ENCODE peak calls at places on chromosomes 13 and 19, in eight cellular contexts. Z is fibroblast of mammary gland, O is AG09309, H is retinal pigment epithelial cell, V is mucosa of descending colon, U is AG10803, S is fibroblast of pulmonary artery, D is glutamatergic neuron. W is an unnamed sample.

GRCh38 chr13:57633141-57633949 is 1.8 kb downstream of the PCDH17 start:
- DNase-seq in O (no peak), S (peak; percentile 10), H (no peak), D (peak; percentile 90), Z (no peak), V (peak; percentile 44), U (no peak), W (no peak)

GRCh38 chr13:111245781-111246384 is 74.6 kb upstream of the TEX29 start:
- DNase-seq in V (no peak), S (peak; percentile 16), U (peak; percentile 92), D (no peak), O (peak; percentile 63), H (no peak), Z (peak; percentile 40), W (no peak)

GRCh38 chr13:63855457-63856118 is 2439.9 kb upstream of the PCDH20 start:
- DNase-seq in H (no peak), Z (no peak), S (no peak), U (no peak), D (no peak), O (no peak), V (no peak), W (no peak)

GRCh38 chr13:28181413-28181812 is 43.1 kb downstream of the PAN3 start:
- DNase-seq in O (peak; percentile 8), U (peak; percentile 35), D (no peak), Z (peak; percentile 74), V (no peak), S (peak; percentile 40), H (no peak), W (no peak)

GRCh38 chr13:50123515-50123861 is 108.2 kb downstream of the KCNRG start:
- DNase-seq in V (no peak), U (no peak), D (no peak), Z (no peak), H (no peak), S (no peak), O (no peak), W (no peak)

GRCh38 chr13:79393564-79394249 is 12.3 kb downstream of the RBM26 start:
- DNase-seq in U (no peak), S (no peak), H (no peak), Z (no peak), O (no peak), D (no peak), V (no peak), W (no peak)

GRCh38 chr13:78576266-78576665 is 27.1 kb downstream of the POU4F1 start:
- DNase-seq in S (no peak), Z (no peak), V (no peak), O (no peak), H (no peak), U (no peak), D (no peak), W (no peak)

GRCh38 chr19:4375620-4376228 is 24.6 kb downstream of the SH3GL1 start:
- DNase-seq in D (no peak), Z (peak; percentile 84), V (no peak), O (peak; percentile 49), S (peak; percentile 80), U (peak; percentile 68), H (no peak), W (peak; percentile 56)

GRCh38 chr19:5894704-5895349 is 8.8 kb downstream of the NDUFA11 start:
- DNase-seq in S (no peak), V (no peak), U (no peak), Z (no peak), D (no peak), O (no peak), H (no peak), W (no peak)

GRCh38 chr13:102878491-102878890 is 32.7 kb downstream of the ERCC5 start:
- DNase-seq in U (peak; percentile 76), S (peak; percentile 87), H (peak; percentile 6), Z (peak; percentile 56), V (no peak), D (no peak), O (no peak), W (no peak)

GRCh38 chr13:43057653-43058317 is 34.4 kb downstream of the DNAJC15 start:
- DNase-seq in S (peak; percentile 33), Z (no peak), H (no peak), V (no peak), U (no peak), O (peak; percentile 11), D (no peak), W (peak; percentile 9)

GRCh38 chr19:12996542-12997094 is 1.3 kb downstream of the NFIX start:
- DNase-seq in U (peak; percentile 45), O (no peak), Z (no peak), H (no peak), D (peak; percentile 47), V (peak; percentile 63), S (peak; percentile 49), W (no peak)

GRCh38 chr19:39435499-39436349 is at the start of gene RPS16:
- DNase-seq in H (peak; percentile 86), V (peak; percentile 100), U (peak; percentile 97), Z (peak; percentile 95), D (peak; percentile 99), O (peak; percentile 84), S (peak; percentile 98), W (peak; percentile 85)

DNA sequence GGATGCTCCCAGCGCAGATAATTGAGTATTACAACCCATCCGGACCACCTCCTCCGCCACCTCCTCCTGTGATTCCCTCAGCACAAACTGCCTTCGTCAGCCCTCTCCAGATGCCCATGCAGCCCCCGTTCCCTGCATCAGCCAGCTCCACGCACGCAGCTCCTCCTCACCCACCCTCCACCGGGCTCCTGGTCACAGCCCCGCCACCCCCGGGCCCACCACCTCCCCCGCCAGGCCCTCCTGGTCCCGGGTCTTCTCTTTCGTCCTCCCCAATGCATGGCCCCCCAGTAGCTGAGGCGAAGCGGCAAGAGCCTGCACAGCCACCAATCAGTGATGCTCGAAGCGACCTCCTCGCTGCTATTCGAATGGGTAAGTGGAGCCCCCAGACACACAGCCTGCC is 78.0 kb downstream of the GPR12 start:
- DNase-seq in H (no peak), S (no peak), D (no peak), U (no peak), Z (no peak), O (no peak), V (no peak), W (no peak)
- TF ChIP-seq CTCF in H (no peak), S (no peak), D (no peak), U (no peak), Z (no peak), O (no peak), V (no peak), W (no peak)

GRCh38 chr13:26184791-26185250 is 37.3 kb downstream of the RNF6 start:
- DNase-seq in Z (peak; percentile 73), D (peak; percentile 72), S (peak; percentile 81), H (peak; percentile 28), U (peak; percentile 73), O (peak; percentile 17), V (no peak), W (peak; percentile 30)

GRCh38 chr13:26185720-26186119 is 36.4 kb downstream of the RNF6 start:
- DNase-seq in H (no peak), O (no peak), V (no peak), U (no peak), D (no peak), S (no peak), Z (no peak), W (no peak)

GRCh38 chr13:26186995-26187394 is 35.1 kb downstream of the RNF6 start:
- DNase-seq in Z (no peak), V (peak; percentile 55), O (no peak), H (no peak), D (no peak), U (no peak), S (no peak), W (no peak)

GRCh38 chr13:26183416-26183815 is 38.7 kb downstream of the RNF6 start:
- DNase-seq in D (no peak), S (no peak), Z (no peak), O (no peak), U (no peak), V (no peak), H (no peak), W (no peak)

GRCh38 chr13:26186141-26186870 is 35.8 kb downstream of the RNF6 start:
- DNase-seq in Z (peak; percentile 86), V (peak; percentile 94), D (peak; percentile 81), S (peak; percentile 95), O (peak; percentile 49), U (peak; percentile 90), H (peak; percentile 69), W (peak; percentile 65)
- TF ChIP-seq CTCF in Z (peak; percentile 25), V (peak; percentile 45), D (no peak), S (peak; percentile 48), O (peak; percentile 46), U (peak; percentile 32), H (peak; percentile 56), W (peak; percentile 44)

GRCh38 chr19:19776206-19777008 is 43.5 kb upstream of the ZNF14 start:
- DNase-seq in H (peak; percentile 98), V (peak; percentile 97), O (peak; percentile 94), U (peak; percentile 98), D (peak; percentile 98), Z (peak; percentile 98), S (peak; percentile 99), W (peak; percentile 94)
- TF ChIP-seq CTCF in H (no peak), V (no peak), O (peak; percentile 4), U (no peak), D (no peak), Z (no peak), S (no peak), W (no peak)

DNA sequence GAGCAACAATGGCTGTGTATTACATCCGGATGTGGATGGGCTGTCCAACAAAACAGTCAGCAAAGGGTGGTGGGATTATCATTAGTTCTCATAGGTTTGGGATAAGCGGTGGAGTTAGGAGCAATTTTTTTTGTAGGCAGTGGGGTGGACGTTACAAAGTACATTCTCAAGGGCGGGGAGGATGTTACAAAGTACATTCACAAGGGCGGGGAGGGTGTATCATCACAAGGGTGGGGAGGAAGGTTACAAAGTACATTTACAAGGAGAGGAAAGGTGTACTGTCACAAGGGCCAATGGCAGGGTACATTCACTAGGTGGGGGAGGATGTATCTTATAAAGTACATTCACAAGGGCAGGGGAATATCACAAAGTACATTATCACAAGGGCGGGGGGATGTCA is 20.8 kb upstream of the ZNF561 start:
- DNase-seq in D (no peak), H (no peak), O (no peak), Z (no peak), S (no peak), V (no peak), U (no peak), W (no peak)
- TF ChIP-seq CTCF in D (no peak), H (no peak), O (no peak), Z (no peak), S (no peak), V (no peak), U (no peak), W (no peak)

DNA sequence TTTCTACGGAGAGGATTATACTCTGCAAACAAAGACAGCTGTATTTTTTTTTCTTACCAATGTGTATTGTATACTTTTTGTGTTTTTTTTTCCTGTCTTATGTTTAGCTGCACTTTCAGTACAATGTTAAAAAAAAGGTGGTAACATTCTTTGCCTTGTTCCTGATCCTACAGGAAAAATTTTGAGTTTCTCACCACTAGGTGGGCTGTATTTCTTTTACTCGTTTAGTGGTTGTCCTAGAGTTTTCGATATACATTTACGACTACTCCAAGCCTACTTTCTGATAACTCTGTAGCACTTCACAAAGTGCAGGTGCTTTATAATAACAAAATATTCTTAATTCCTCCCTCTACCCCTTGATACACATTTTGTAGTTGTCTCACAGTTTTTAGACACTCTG is 652.2 kb downstream of the UQCRFS1 start:
- DNase-seq in S (no peak), H (no peak), O (no peak), Z (no peak), V (no peak), D (no peak), U (no peak), W (no peak)
- TF ChIP-seq CTCF in S (no peak), H (no peak), O (no peak), Z (no peak), V (no peak), D (peak; percentile 28), U (no peak), W (no peak)